ENCODE peak calls at places on chromosomes 6 and 20, in nine cellular contexts. W is H1, O is astrocyte of the cerebellum, U is fibroblast of mammary gland, M is coronary artery, G is epithelial cell of esophagus, A is GM06990, P is osteocyte, R is fibroblast of villous mesenchyme. Q is an unnamed sample.

GRCh38 chr6:44892579-44892978 is 435.6 kb upstream of the RUNX2 start:
- DNase-seq in R (peak), O (no peak), G (no peak), A (no peak), U (no peak), W (no peak), P (no peak), M (no peak), Q (no peak)

GRCh38 chr6:145199961-145200360 is 535.4 kb downstream of the EPM2A start:
- DNase-seq in A (no peak), O (no peak), M (no peak), U (peak), G (peak), W (no peak), R (peak), P (no peak), Q (no peak)

GRCh38 chr20:49515588-49515987 is 33.1 kb upstream of the KCNB1 start:
- DNase-seq in U (no peak), R (no peak), G (no peak), P (no peak), A (no peak), M (no peak), O (no peak), W (no peak), Q (no peak)

GRCh38 chr20:47187450-47188195 is 168.9 kb downstream of the ZMYND8 start:
- DNase-seq in U (no peak), P (no peak), M (no peak), O (no peak), R (no peak), A (no peak), W (no peak), G (no peak), Q (no peak)

GRCh38 chr20:40663991-40664880 is 24.8 kb downstream of the MAFB start:
- DNase-seq in U (no peak), R (no peak), P (no peak), M (no peak), A (no peak), W (no peak), O (no peak), G (no peak), Q (no peak)

GRCh38 chr20:49956689-49957443 is 20.7 kb downstream of the RNF114 start:
- DNase-seq in R (no peak), G (no peak), M (no peak), W (no peak), O (no peak), A (no peak), P (no peak), U (no peak), Q (no peak)

GRCh38 chr6:52522655-52523054 is 54.2 kb downstream of the TRAM2 start:
- DNase-seq in W (no peak), U (peak), R (peak), O (no peak), G (no peak), A (no peak), M (no peak), P (no peak), Q (no peak)

GRCh38 chr20:20273281-20273680 is 94.6 kb upstream of the INSM1 start:
- DNase-seq in M (no peak), P (no peak), W (no peak), R (no peak), U (no peak), G (peak), A (no peak), O (no peak), Q (no peak)

DNA sequence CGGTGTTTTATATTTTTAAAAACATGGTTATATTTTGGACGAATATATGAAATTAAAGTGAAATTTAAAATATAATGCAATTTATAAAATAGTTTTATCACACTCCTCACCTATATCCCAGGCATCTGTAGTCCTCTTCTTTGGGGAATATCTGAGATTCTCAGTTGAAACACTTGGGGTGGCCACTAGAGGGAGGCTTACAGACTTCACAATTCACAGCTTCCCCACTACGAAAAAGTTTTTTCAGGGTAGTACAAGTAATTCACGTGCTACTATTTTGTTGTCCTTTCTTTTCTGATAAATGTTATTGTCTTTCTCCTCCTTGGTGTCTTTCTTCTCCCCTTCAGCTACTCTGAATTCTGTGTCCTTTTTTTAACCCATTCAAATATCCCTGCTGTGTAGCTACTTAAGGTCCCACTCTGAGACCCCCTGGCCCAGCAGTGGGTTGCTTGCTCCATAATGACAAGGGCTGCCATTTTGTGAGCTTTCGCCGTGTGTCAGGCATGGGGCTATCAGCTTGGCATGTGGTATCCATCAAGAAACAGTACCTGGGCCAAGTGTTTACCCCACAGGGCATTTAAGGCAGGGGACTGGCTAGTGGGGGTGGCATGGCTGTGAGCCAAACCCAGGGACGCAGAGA is 43.6 kb upstream of the PHACTR3 start:
- DNase-seq in M (no peak), R (peak), A (no peak), O (no peak), U (peak), P (no peak), G (no peak), W (no peak), Q (no peak)
- TF ChIP-seq CTCF in M (no peak), R (peak), A (peak), O (peak), U (peak), P (peak), G (peak), W (peak), Q (peak)

GRCh38 chr6:111872521-111873177 is 603 bp downstream of the FYN start:
- DNase-seq in W (peak), M (no peak), P (no peak), A (peak), R (peak), O (no peak), U (peak), G (no peak), Q (no peak)
- TF ChIP-seq CTCF in W (no peak), M (no peak), P (no peak), A (no peak), R (no peak), O (no peak), U (no peak), G (no peak), Q (no peak)

GRCh38 chr6:112877134-112878100 is 530.3 kb downstream of the RFPL4B start:
- DNase-seq in O (peak), A (no peak), G (peak), R (peak), W (no peak), P (no peak), U (peak), M (no peak), Q (no peak)

GRCh38 chr6:112882381-112882780 is 535.3 kb downstream of the RFPL4B start:
- DNase-seq in G (no peak), A (no peak), O (no peak), U (no peak), R (no peak), P (no peak), W (no peak), M (no peak), Q (no peak)

GRCh38 chr6:112881828-112882227 is 534.7 kb downstream of the RFPL4B start:
- DNase-seq in G (peak), U (peak), O (no peak), A (no peak), W (no peak), M (no peak), R (no peak), P (no peak), Q (no peak)

GRCh38 chr6:112881027-112881426 is 533.9 kb downstream of the RFPL4B start:
- DNase-seq in W (no peak), R (peak), G (peak), P (no peak), M (no peak), U (peak), O (peak), A (no peak), Q (no peak)

DNA sequence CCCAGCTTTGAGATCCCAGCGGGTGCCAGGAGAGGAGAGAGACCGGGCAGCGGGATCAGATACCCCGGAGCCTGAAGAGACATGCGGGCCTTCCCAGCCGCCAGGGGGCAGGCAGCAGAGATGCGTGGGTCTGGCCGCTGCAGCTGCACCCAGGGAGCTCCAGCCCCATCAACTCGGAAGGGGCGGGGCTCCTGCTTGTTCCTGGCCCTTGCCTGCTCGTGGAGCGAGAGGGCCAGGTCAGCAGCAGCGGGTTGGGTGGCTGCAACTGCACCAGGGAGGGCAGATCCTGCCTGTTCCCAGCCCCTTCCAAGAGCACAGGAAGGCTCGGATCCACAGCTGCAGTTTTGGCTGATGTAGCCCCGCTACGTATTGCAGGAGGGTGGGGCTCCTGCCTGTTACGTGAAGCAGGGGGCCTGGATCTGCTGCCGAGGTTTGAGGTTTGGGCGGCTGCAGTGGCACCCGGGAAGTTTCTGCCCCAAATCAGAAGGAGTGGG is 532.8 kb downstream of the RFPL4B start:
- DNase-seq in A (peak), M (no peak), W (peak), O (peak), G (peak), R (no peak), U (peak), P (no peak), Q (no peak)
- TF ChIP-seq CTCF in A (peak), M (no peak), W (peak), O (peak), G (peak), R (no peak), U (peak), P (no peak), Q (no peak)

GRCh38 chr6:1438471-1438881 is 49.1 kb downstream of the FOXF2 start:
- DNase-seq in U (no peak), R (no peak), G (no peak), O (no peak), W (no peak), M (no peak), P (peak), A (no peak), Q (no peak)
- TF ChIP-seq CTCF in U (no peak), R (no peak), G (no peak), O (no peak), W (no peak), M (no peak), P (no peak), A (no peak), Q (no peak)

DNA sequence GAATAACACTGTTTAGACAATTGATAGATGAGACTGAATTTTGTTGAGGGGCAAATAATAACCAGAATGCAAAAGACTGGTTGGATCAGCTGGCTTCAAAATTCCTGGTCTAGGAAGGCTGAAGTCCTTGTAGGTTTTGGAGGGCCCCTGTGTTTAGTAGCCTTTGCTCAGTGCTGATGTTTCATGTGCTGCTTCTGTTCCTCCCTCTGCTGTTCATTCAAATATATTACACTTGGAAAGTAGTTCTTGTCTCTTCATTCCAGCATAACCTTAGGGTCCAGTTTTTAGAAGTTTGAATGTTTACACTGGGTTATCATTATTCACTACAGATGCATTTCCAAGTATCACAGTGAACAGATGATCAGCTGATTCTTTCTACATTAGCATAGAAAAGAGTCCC is 72.5 kb downstream of the FLRT3 start:
- DNase-seq in O (no peak), W (no peak), M (no peak), A (no peak), P (no peak), G (peak), U (peak), R (peak), Q (no peak)
- TF ChIP-seq CTCF in O (peak), W (peak), M (no peak), A (no peak), P (no peak), G (peak), U (peak), R (peak), Q (peak)

DNA sequence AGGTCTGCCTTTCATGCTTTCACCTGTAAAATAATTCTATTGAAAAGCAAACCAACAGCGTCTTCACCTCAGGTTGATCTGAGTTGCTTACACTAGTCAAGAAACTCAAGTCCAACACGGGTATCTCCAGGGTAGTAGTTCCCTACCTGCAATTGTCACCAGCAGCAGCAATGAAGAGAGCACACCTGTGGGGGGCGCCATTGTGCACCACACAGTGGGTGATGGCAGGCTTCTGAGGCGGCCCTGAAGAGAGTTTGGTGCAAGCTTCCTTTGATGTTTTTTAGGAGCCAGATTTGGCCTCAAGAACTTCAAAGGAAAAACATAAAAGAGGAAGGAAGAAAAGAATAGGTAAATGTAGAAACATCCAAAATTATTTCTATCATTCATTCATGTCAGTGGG is 45.1 kb downstream of the KIAA0319 start:
- DNase-seq in M (no peak), R (no peak), U (no peak), A (no peak), W (peak), G (no peak), P (peak), O (no peak), Q (no peak)
- TF ChIP-seq CTCF in M (no peak), R (no peak), U (no peak), A (peak), W (peak), G (no peak), P (no peak), O (no peak), Q (no peak)

DNA sequence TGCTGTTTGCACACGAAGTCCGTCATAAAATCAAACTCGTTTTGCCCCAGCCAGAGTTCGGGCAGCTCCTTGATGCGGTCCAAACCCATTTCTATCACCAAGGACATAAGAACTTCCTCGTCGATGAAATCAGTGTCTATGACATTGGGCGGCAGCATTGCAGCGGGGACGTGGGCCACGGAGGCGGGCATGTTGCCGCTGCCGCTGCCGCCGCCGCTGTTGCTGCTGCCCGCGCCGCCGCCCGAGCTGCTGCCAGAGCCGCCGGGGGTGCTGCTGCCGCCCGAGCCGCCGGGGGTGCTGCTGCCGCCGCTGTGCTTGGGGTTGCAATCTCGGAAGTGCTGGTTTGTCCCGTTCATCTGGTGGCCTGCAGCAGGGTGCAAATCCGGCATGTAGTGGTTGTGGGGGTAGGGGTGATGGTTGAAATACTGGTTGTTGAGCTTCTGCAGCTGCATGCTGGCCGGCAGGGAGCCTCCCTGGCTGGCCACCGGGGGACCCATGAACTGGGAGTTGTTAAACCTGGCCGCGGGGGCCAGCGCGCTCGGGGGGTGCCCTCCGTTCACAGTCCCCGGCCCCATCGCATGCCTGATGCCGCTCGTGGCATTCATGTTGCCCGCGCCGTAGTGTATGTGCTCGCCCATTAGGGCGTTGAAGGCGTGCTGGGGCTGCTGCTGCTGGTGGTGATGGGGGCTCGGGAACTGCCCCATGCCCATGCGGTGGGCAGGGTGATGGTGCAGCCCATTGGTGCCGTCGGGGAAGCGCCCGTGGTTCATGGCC is 1.1 kb downstream of the CITED2 start:
- DNase-seq in U (peak), A (peak), R (peak), O (no peak), G (peak), W (peak), M (peak), P (peak), Q (peak)
- TF ChIP-seq CTCF in U (no peak), A (peak), R (no peak), O (no peak), G (peak), W (peak), M (no peak), P (peak), Q (peak)

DNA sequence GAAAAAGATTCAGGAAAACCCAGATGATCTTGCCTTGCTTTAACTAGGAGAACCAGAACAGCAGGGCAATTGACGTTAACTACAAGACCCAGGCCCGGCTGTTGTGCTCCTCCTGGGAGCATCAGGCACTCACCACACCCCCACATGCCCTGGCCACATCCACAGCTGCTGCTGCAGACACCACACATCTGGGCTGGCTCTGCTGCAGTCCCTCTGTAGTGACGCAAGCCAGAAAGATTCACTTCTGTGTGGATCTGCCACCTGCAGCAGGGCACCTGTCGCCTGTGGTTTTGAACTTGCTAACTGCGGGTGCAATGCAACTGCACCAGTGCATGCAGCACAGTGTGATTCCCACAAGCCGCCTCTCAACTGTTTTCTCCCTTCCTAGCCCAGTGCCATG is 228.8 kb downstream of the SYNDIG1 start:
- DNase-seq in W (peak), R (no peak), A (no peak), M (no peak), U (no peak), P (peak), O (no peak), G (no peak), Q (no peak)
- TF ChIP-seq CTCF in W (no peak), R (no peak), A (no peak), M (no peak), U (no peak), P (no peak), O (no peak), G (no peak), Q (no peak)

GRCh38 chr6:34247481-34248197 is 1.2 kb downstream of the SMIM29 start:
- DNase-seq in A (peak), U (no peak), R (peak), W (peak), G (no peak), M (no peak), P (no peak), O (no peak), Q (no peak)

GRCh38 chr6:34248198-34248726 is 544 bp downstream of the SMIM29 start:
- DNase-seq in W (peak), P (no peak), G (no peak), U (peak), R (peak), O (no peak), A (peak), M (no peak), Q (no peak)

GRCh38 chr6:34246563-34247391 is 2.0 kb downstream of the SMIM29 start:
- DNase-seq in U (peak), W (peak), R (peak), O (no peak), A (peak), P (no peak), G (peak), M (no peak), Q (peak)

GRCh38 chr6:34249469-34250370 is 914 bp upstream of the SMIM29 start:
- DNase-seq in R (no peak), G (no peak), O (no peak), P (no peak), M (no peak), U (no peak), A (no peak), W (no peak), Q (no peak)

GRCh38 chr6:34248727-34249468 is at the start of gene SMIM29:
- DNase-seq in G (peak), P (peak), W (peak), U (peak), M (peak), O (peak), A (peak), R (peak), Q (peak)
- TF ChIP-seq CTCF in G (peak), P (peak), W (peak), U (peak), M (peak), O (peak), A (peak), R (peak), Q (peak)